ENCODE peak calls at places on chromosomes 13 and 19, in four cellular contexts. C is fibroblast of pulmonary artery, K is breast epithelium, E is NCI-H446. X is an unnamed sample.

GRCh38 chr13:109131698-109132257 is 502.4 kb downstream of the MYO16 start:
- DNase-seq in C (peak; percentile 24), K (no peak), E (no peak), X (no peak)

GRCh38 chr13:72229067-72229466 is 362.1 kb upstream of the DACH1 start:
- DNase-seq in C (no peak), K (no peak), E (no peak), X (no peak)

GRCh38 chr19:1591421-1592022 is 1.1 kb downstream of the MBD3 start:
- DNase-seq in K (no peak), C (peak; percentile 7), E (peak; percentile 36), X (peak; percentile 8)

GRCh38 chr19:33432408-33433170 is 59.1 kb downstream of the CEBPG start:
- DNase-seq in K (peak; percentile 34), C (no peak), E (no peak), X (no peak)

GRCh38 chr13:76630629-76631028 is 255.6 kb downstream of the KCTD12 start:
- DNase-seq in K (no peak), C (no peak), E (no peak), X (no peak)

GRCh38 chr19:39031368-39032163 is 783 bp downstream of the FBXO27 start:
- DNase-seq in C (peak; percentile 62), E (no peak), K (peak; percentile 95), X (peak; percentile 100)

GRCh38 chr13:42924290-42924803 is 67.7 kb downstream of the EPSTI1 start:
- DNase-seq in C (no peak), K (no peak), E (no peak), X (no peak)

GRCh38 chr13:28792992-28793391 is 27.1 kb upstream of the MTUS2 start:
- DNase-seq in C (peak; percentile 76), K (no peak), E (no peak), X (no peak)

GRCh38 chr19:1287622-1288527 is 2.2 kb downstream of the EFNA2 start:
- DNase-seq in C (no peak), K (no peak), E (no peak), X (no peak)

GRCh38 chr13:30616927-30617314 is 799 bp upstream of the USPL1 start:
- DNase-seq in C (peak; percentile 96), E (peak; percentile 65), K (peak; percentile 57), X (peak; percentile 84)

GRCh38 chr13:97367427-97367826 is 66.5 kb upstream of the RAP2A start:
- DNase-seq in E (no peak), K (no peak), C (peak; percentile 56), X (peak; percentile 81)

GRCh38 chr13:92640936-92641335 is 585.7 kb upstream of the GPC6 start:
- DNase-seq in C (no peak), K (no peak), E (no peak), X (no peak)

GRCh38 chr13:85520445-85520844 is 278.8 kb downstream of the SLITRK6 start:
- DNase-seq in E (no peak), C (peak; percentile 68), K (no peak), X (no peak)

GRCh38 chr13:73299787-73300186 is 241.0 kb downstream of the KLF5 start:
- DNase-seq in E (no peak), C (no peak), K (no peak), X (no peak)

GRCh38 chr19:28039677-28040381 is 1173.1 kb downstream of the UQCRFS1 start:
- DNase-seq in K (no peak), E (no peak), C (no peak), X (peak; percentile 14)

GRCh38 chr19:17862711-17863519 is 3.2 kb downstream of the RPL18A start:
- DNase-seq in E (no peak), K (no peak), C (no peak), X (no peak)

GRCh38 chr13:99973163-99973785 is 1.7 kb upstream of the ZIC5 start:
- DNase-seq in E (no peak), C (no peak), K (no peak), X (no peak)

GRCh38 chr19:43618921-43619261 is 538 bp downstream of the ZNF428 start:
- DNase-seq in E (peak; percentile 73), C (peak; percentile 39), K (no peak), X (no peak)

GRCh38 chr19:49271080-49271753 is 53.8 kb downstream of the SLC6A16 start:
- DNase-seq in K (no peak), C (no peak), E (no peak), X (no peak)

GRCh38 chr13:111323950-111324651 is 3.7 kb downstream of the TEX29 start:
- DNase-seq in E (no peak), C (no peak), K (no peak), X (no peak)

GRCh38 chr13:67515895-67516294 is 285.8 kb upstream of the PCDH9 start:
- DNase-seq in E (no peak), C (peak; percentile 15), K (no peak), X (no peak)

GRCh38 chr13:23510979-23511735 is 59.1 kb upstream of the TNFRSF19 start:
- DNase-seq in K (no peak), C (peak; percentile 59), E (no peak), X (peak; percentile 16)